ENCODE peak calls at places on chromosomes 4 and X, in ten cellular contexts. N is naive thymus-derived CD4-positive, alpha-beta T cell; G is thyroid gland; L is CD8-positive, alpha-beta memory T cell; X is AG04450; I is fibroblast of lung; B is left lung; F is testis; H is Peyer's patch; U is tibial artery. M is an unnamed sample.

GRCh38 chr4:41092128-41092527 is 122.2 kb downstream of the APBB2 start:
- DNase-seq in U (no peak), B (no peak), N (no peak), G (no peak), I (no peak), L (no peak), X (no peak), F (no peak), H (no peak), M (no peak)

GRCh38 chr4:36235306-36235705 is 9.0 kb downstream of the ARAP2 start:
- DNase-seq in B (no peak), N (no peak), X (no peak), I (peak; percentile 61), H (no peak), F (no peak), U (no peak), L (no peak), G (no peak), M (no peak)

GRCh38 chr4:122591196-122591595 is 29.7 kb downstream of the IL21 start:
- DNase-seq in N (no peak), H (no peak), G (no peak), U (no peak), L (no peak), B (no peak), F (no peak), I (peak; percentile 33), X (no peak), M (no peak)

GRCh38 chr4:37891221-37892159 is 606 bp downstream of the TBC1D1 start:
- DNase-seq in X (no peak), U (peak; percentile 57), H (peak; percentile 66), G (peak; percentile 65), B (no peak), I (peak; percentile 15), N (peak; percentile 58), L (peak; percentile 71), F (peak; percentile 47), M (peak; percentile 14)

GRCh38 chr4:76867880-76868655 is 29.9 kb downstream of the SOWAHB start:
- DNase-seq in I (no peak), H (no peak), U (no peak), X (no peak), B (no peak), F (no peak), L (no peak), G (peak; percentile 2), N (no peak), M (no peak)

GRCh38 chr4:47510506-47511143 is 25.6 kb downstream of the ATP10D start:
- DNase-seq in X (no peak), B (no peak), L (no peak), H (no peak), I (peak; percentile 33), F (no peak), G (no peak), N (no peak), U (no peak), M (peak; percentile 54)

GRCh38 chrX:7147431-7147977 is at the start of gene STS:
- DNase-seq in B (peak; percentile 83), G (peak; percentile 28), I (peak; percentile 28), L (peak; percentile 56), U (no peak), H (peak; percentile 61), X (no peak), N (no peak), F (peak; percentile 35), M (peak; percentile 30)

GRCh38 chr4:4332529-4332928 is 42.5 kb downstream of the ZBTB49 start:
- DNase-seq in L (no peak), N (no peak), F (no peak), U (no peak), H (no peak), I (no peak), G (no peak), X (no peak), B (no peak), M (no peak)

GRCh38 chr4:102696763-102697162 is 64.0 kb downstream of the MANBA start:
- DNase-seq in X (peak; percentile 73), F (no peak), U (no peak), N (no peak), L (no peak), I (no peak), G (no peak), B (no peak), H (no peak), M (no peak)

GRCh38 chrX:135536883-135537282 is 16.4 kb downstream of the INTS6L start:
- DNase-seq in G (no peak), F (no peak), L (no peak), X (no peak), I (no peak), U (no peak), N (peak; percentile 35), B (no peak), H (no peak), M (no peak)

GRCh38 chr4:82851902-82852750 is 38.8 kb downstream of the SEC31A start:
- DNase-seq in H (no peak), I (peak; percentile 14), F (no peak), B (no peak), X (no peak), U (no peak), G (no peak), L (no peak), N (peak; percentile 38), M (peak; percentile 67)

GRCh38 chrX:134670241-134670811 is 12.1 kb upstream of the PLAC1 start:
- DNase-seq in X (peak; percentile 61), L (no peak), H (no peak), F (no peak), I (peak; percentile 92), G (no peak), B (no peak), U (no peak), N (no peak), M (peak; percentile 87)

GRCh38 chr4:13543648-13544555 is at the start of gene NKX3-2:
- DNase-seq in N (no peak), X (no peak), B (peak; percentile 76), U (no peak), H (no peak), F (no peak), L (no peak), I (peak; percentile 20), G (no peak), M (peak; percentile 59)

GRCh38 chr4:168719725-168720124 is 222.9 kb downstream of the PALLD start:
- DNase-seq in X (no peak), B (no peak), G (no peak), H (no peak), U (no peak), N (no peak), I (no peak), F (no peak), L (no peak), M (no peak)

GRCh38 chr4:168713193-168713592 is 216.3 kb downstream of the PALLD start:
- DNase-seq in F (no peak), N (no peak), H (no peak), U (no peak), L (no peak), G (no peak), B (no peak), X (no peak), I (no peak), M (no peak)

GRCh38 chr4:168717852-168718251 is 221.0 kb downstream of the PALLD start:
- DNase-seq in H (no peak), F (no peak), B (no peak), U (no peak), N (no peak), L (no peak), I (peak; percentile 91), X (no peak), G (peak; percentile 67), M (no peak)

GRCh38 chr4:168715889-168716288 is 219.0 kb downstream of the PALLD start:
- DNase-seq in N (no peak), L (no peak), U (no peak), I (no peak), B (no peak), F (no peak), G (no peak), X (no peak), H (no peak), M (no peak)

DNA sequence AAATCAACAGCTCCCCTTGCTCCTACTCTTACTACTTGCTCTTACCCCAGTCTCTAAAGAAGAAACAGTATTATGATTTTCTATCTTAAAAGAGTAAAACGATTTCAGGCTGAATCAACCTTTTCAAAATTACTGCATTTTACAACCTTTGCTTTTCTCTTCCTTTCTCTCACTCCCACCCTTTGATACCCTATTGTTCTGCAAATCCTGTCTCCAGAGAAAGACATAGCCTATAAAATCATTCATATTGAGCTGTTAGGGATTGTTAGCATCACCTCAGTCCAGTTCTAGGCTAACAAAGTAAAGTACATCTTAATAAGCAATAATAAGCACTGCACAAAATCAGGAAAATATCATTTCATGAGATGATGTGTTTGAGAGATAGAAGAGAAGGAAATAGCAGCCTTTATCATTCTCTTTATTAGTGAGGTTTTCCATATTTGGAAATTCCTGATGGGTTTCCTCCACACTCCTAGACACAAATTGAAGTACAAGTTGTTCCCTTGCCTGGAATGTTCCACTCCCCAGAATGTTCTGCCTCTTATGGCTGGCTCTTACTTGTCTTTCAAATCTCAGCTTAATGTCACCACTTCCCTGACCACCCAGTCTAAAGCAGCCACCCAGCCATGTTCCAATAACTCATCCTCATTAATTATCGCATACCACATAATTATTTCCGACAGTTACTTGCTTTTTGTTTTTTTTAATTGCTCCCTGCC is 219.7 kb downstream of the PALLD start:
- DNase-seq in F (peak; percentile 43), H (no peak), I (no peak), G (peak; percentile 47), N (no peak), U (peak; percentile 52), X (no peak), B (no peak), L (no peak), M (no peak)
- H3K27ac ChIP-seq in F (peak overlapping the region; percentile 46), H (peak overlapping the region; percentile 32), I (no peak overlapping the region), G (peak overlapping the region; percentile 77), N (no peak overlapping the region), U (peak overlapping the region; percentile 78), X (no peak overlapping the region), B (no peak overlapping the region), L (no peak overlapping the region), M (no peak overlapping the region)

GRCh38 chr4:147689062-147689461 is 5.1 kb upstream of the PRMT9 start:
- DNase-seq in N (no peak), B (no peak), L (no peak), G (no peak), I (no peak), F (no peak), H (no peak), X (no peak), U (no peak), M (no peak)
- H3K27ac ChIP-seq in N (no peak overlapping the region), B (no peak overlapping the region), L (no peak overlapping the region), G (no peak overlapping the region), I (no peak overlapping the region), F (no peak overlapping the region), H (no peak overlapping the region), X (no peak overlapping the region), U (no peak overlapping the region), M (no peak overlapping the region)

DNA sequence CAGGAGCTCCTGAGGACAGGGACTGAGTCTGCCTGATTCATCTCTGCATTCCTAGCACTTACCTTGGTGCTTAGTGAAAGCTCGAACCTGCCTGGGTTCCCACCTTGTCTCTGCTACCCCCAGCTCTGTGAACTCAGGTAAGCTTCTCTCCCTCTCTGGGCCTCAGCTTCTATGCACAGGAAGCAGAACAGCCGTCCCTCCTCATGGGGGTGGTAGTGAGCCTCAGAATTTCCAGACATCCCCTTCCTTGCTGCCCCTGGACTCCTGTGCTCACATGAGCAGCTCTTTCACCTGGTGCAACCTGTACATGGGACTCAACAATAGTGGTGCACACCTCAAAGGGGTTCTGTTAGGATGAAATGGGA is 50.8 kb downstream of the HTRA3 start:
- DNase-seq in H (no peak), L (no peak), I (no peak), F (peak; percentile 12), U (no peak), G (no peak), N (no peak), X (no peak), B (no peak), M (no peak)
- H3K27ac ChIP-seq in H (no peak overlapping the region), L (no peak overlapping the region), I (no peak overlapping the region), F (no peak overlapping the region), U (no peak overlapping the region), G (peak overlapping the region; percentile 34), N (no peak overlapping the region), X (no peak overlapping the region), B (no peak overlapping the region), M (no peak overlapping the region)

GRCh38 chr4:134740290-134740689 is 538.7 kb upstream of the PABPC4L start:
- DNase-seq in H (no peak), G (no peak), U (no peak), B (no peak), X (no peak), L (no peak), I (no peak), N (no peak), F (no peak), M (no peak)
- H3K27ac ChIP-seq in H (no peak overlapping the region), G (no peak overlapping the region), U (no peak overlapping the region), B (no peak overlapping the region), X (no peak overlapping the region), L (no peak overlapping the region), I (no peak overlapping the region), N (no peak overlapping the region), F (no peak overlapping the region), M (no peak overlapping the region)

M was measured in mesenchymal stem cell.